ENCODE peak calls at places on chromosomes 4 and X, in six cellular contexts. T is left ventricle myocardium superior; B is GM23338; F is HCT116; U is gastroesophageal sphincter; I is activated naive CD8-positive, alpha-beta T cell treated with anti-CD3 and anti-CD28 coated beads, Interleukin-2, amount 10 ng/mL, durations not matched to agents 7 days and 5 days. R is an unnamed sample.

GRCh38 chrX:150547511-150548115 is 20.8 kb upstream of the MTM1 start:
- ATAC-seq in T (peak; percentile 96), B (peak; percentile 90), F (no peak), U (peak; percentile 89), I (peak; percentile 22), R (peak; percentile 74)

GRCh38 chr4:80139668-80140067 is 57.6 kb upstream of the PRDM8 start:
- ATAC-seq in T (no peak), B (no peak), F (no peak), U (no peak), I (no peak), R (no peak)

GRCh38 chr4:10640535-10641159 is 43.9 kb downstream of the CLNK start:
- ATAC-seq in T (peak; percentile 53), B (no peak), F (no peak), U (no peak), I (peak; percentile 52), R (no peak)

GRCh38 chr4:139461022-139461421 is 7.1 kb downstream of the RAB33B start:
- ATAC-seq in T (no peak), B (peak; percentile 95), F (peak; percentile 69), U (no peak), I (no peak), R (no peak)

GRCh38 chr4:104818579-104818978 is 323.9 kb upstream of the CXXC4 start:
- ATAC-seq in T (no peak), B (no peak), F (no peak), U (no peak), I (no peak), R (no peak)

GRCh38 chr4:139800082-139800481 is 134.5 kb downstream of the MGST2 start:
- ATAC-seq in T (no peak), B (no peak), F (no peak), U (no peak), I (no peak), R (no peak)

GRCh38 chrX:67346667-67347066 is 197.2 kb upstream of the AR start:
- ATAC-seq in T (no peak), B (no peak), F (no peak), U (no peak), I (no peak), R (no peak)

GRCh38 chr4:74675673-74676279 is 118.5 kb downstream of the BTC start:
- ATAC-seq in T (peak; percentile 36), B (peak; percentile 77), F (peak; percentile 90), U (peak; percentile 66), I (no peak), R (peak; percentile 80)

GRCh38 chrX:21661316-21661715 is 3.2 kb upstream of the KLHL34 start:
- ATAC-seq in T (no peak), B (no peak), F (no peak), U (no peak), I (no peak), R (no peak)

GRCh38 chr4:68748181-68748981 is 67.4 kb upstream of the UGT2B10 start:
- ATAC-seq in T (no peak), B (no peak), F (peak; percentile 30), U (no peak), I (no peak), R (peak; percentile 84)

GRCh38 chr4:108979754-108980153 is 216.9 kb upstream of the ETNPPL start:
- ATAC-seq in T (no peak), B (no peak), F (no peak), U (no peak), I (no peak), R (no peak)

GRCh38 chrX:136759968-136760367 is 20.8 kb downstream of the ARHGEF6 start:
- ATAC-seq in T (peak; percentile 21), B (peak; percentile 77), F (no peak), U (no peak), I (peak; percentile 72), R (no peak)

GRCh38 chr4:79224777-79225104 is 101.1 kb downstream of the NAA11 start:
- ATAC-seq in T (no peak), B (no peak), F (no peak), U (no peak), I (no peak), R (no peak)

GRCh38 chr4:153728660-153729059 is 31.2 kb downstream of the RNF175 start:
- ATAC-seq in T (no peak), B (no peak), F (no peak), U (no peak), I (no peak), R (no peak)

GRCh38 chr4:1666391-1666790 is 17.7 kb downstream of the FAM53A start:
- ATAC-seq in T (peak; percentile 91), B (no peak), F (no peak), U (no peak), I (no peak), R (no peak)

GRCh38 chrX:11351375-11352295 is 58.4 kb downstream of the AMELX start:
- ATAC-seq in T (peak; percentile 94), B (no peak), F (no peak), U (peak; percentile 84), I (no peak), R (peak; percentile 27)

GRCh38 chr4:56276547-56276946 is 110.7 kb downstream of the AASDH start:
- ATAC-seq in T (no peak), B (no peak), F (no peak), U (no peak), I (no peak), R (no peak)

GRCh38 chrX:51834076-51834475 is 59.3 kb upstream of the MAGED1 start:
- ATAC-seq in T (no peak), B (no peak), F (peak; percentile 62), U (no peak), I (no peak), R (no peak)

R was measured in esophagus mucosa.